ENCODE peak calls at places on chromosome 22, in four cellular contexts. K, V, E and W are unnamed samples.

GRCh38 chr22:29784451-29785361 is 17.5 kb downstream of the UQCR10 start:
- DNase-seq in K (no peak), V (no peak), E (no peak), W (no peak)

GRCh38 chr22:25235547-25236290 is 16.3 kb downstream of the CRYBB2 start:
- DNase-seq in K (peak; percentile 91), V (peak; percentile 34), E (peak; percentile 98), W (peak; percentile 96)

GRCh38 chr22:49850021-49850911 is 3.4 kb upstream of the ZBED4 start:
- DNase-seq in K (no peak), V (no peak), E (no peak), W (no peak)

GRCh38 chr22:29733362-29734322 is 13.8 kb downstream of the CABP7 start:
- DNase-seq in K (no peak), V (no peak), E (no peak), W (no peak)

GRCh38 chr22:31625661-31626426 is 36.2 kb downstream of the PISD start:
- DNase-seq in K (peak; percentile 88), V (no peak), E (no peak), W (no peak)

GRCh38 chr22:22657712-22658111 is 13.3 kb downstream of the GGTLC2 start:
- DNase-seq in K (no peak), V (no peak), E (no peak), W (no peak)

GRCh38 chr22:29011200-29011867 is 50.3 kb downstream of the C22orf31 start:
- DNase-seq in K (no peak), V (no peak), E (no peak), W (no peak)

GRCh38 chr22:46501701-46502100 is 35.7 kb downstream of the CELSR1 start:
- DNase-seq in K (no peak), V (peak; percentile 64), E (no peak), W (no peak)

GRCh38 chr22:22461111-22461510 is 47.4 kb downstream of the ZNF280B start:
- DNase-seq in K (no peak), V (no peak), E (no peak), W (no peak)

GRCh38 chr22:45949258-45949870 is 27.6 kb downstream of the WNT7B start:
- DNase-seq in K (no peak), V (no peak), E (no peak), W (no peak)

GRCh38 chr22:42792909-42793847 is 63.9 kb downstream of the ARFGAP3 start:
- DNase-seq in K (no peak), V (no peak), E (no peak), W (no peak)

GRCh38 chr22:36475341-36475740 is 6.1 kb downstream of the TXN2 start:
- DNase-seq in K (no peak), V (no peak), E (no peak), W (no peak)

GRCh38 chr22:28980326-28980725 is 81.3 kb downstream of the C22orf31 start:
- DNase-seq in K (no peak), V (no peak), E (no peak), W (no peak)

GRCh38 chr22:48075604-48076400 is 1313.4 kb downstream of the TBC1D22A start:
- DNase-seq in K (no peak), V (no peak), E (no peak), W (no peak)

GRCh38 chr22:22720201-22720723 is 75.8 kb downstream of the GGTLC2 start:
- DNase-seq in K (peak; percentile 73), V (no peak), E (peak; percentile 72), W (peak; percentile 72)

GRCh38 chr22:41539146-41540005 is 4.9 kb downstream of the POLR3H start:
- DNase-seq in K (no peak), V (no peak), E (no peak), W (no peak)

GRCh38 chr22:30866811-30867271 is 101.7 kb downstream of the MORC2 start:
- DNase-seq in K (peak; percentile 32), V (no peak), E (no peak), W (no peak)

GRCh38 chr22:49152146-49152929 is 675.3 kb downstream of the BRD1 start:
- DNase-seq in K (peak; percentile 71), V (no peak), E (no peak), W (no peak)

GRCh38 chr22:20395181-20395896 is 1.4 kb downstream of the ZNF74 start:
- DNase-seq in K (no peak), V (no peak), E (no peak), W (no peak)

GRCh38 chr22:20395897-20396287 is 1.9 kb downstream of the ZNF74 start:
- DNase-seq in K (no peak), V (no peak), E (no peak), W (no peak)

GRCh38 chr22:20391222-20391621 is 2.7 kb upstream of the ZNF74 start:
- DNase-seq in K (peak; percentile 12), V (no peak), E (no peak), W (no peak)

GRCh38 chr22:20392983-20393704 is 807 bp upstream of the ZNF74 start:
- DNase-seq in K (no peak), V (no peak), E (no peak), W (no peak)

DNA sequence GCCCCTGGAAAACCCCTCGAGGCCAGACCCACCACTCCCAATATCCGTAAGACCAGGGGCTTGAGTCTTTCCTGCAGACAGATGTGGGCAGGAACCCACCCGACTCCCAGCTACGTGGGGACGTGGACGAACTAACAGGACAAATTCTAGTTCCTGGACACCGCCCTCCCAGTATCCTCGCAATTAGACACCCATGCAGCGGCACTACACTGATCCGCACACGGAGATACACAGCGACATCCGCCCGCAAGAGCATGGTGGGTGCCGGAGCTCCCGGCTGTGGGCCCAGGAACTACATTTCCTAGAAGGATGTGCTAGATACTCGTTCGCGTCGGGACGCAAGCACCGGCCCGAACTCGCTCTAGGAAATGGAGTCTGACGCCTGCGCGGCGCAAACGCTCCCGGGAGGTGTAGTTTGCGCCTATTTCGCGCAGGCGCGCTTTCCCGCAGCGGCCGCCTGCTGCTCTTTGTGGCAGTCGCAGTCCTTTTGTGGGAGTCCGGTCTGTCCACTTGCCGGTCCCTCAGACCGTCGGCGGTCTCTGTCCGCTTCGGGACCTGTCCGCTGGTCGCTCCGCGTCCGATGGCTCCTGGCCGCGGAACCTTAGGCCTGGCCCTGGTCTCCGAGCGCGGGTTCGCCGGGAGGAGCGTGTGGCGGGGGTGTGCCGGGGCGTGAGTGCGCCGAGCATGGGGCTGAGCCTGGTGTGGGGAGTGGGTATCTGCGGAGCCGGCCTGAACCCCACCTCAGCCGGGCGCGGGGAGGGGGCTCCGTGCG is at the start of gene ZNF74:
- DNase-seq in K (peak; percentile 94), V (peak; percentile 58), E (peak; percentile 88), W (peak; percentile 92)
- TF ChIP-seq CTCF in K (no peak), V (no peak), E (no peak), W (no peak)

GRCh38 chr22:39529487-39529851 is 3.1 kb downstream of the RPS19BP1 start:
- DNase-seq in K (no peak), V (no peak), E (no peak), W (no peak)
- TF ChIP-seq CTCF in K (no peak), V (no peak), E (no peak), W (no peak)

GRCh38 chr22:32905400-32905799 is 103.9 kb downstream of the TIMP3 start:
- DNase-seq in K (no peak), V (no peak), E (no peak), W (no peak)

GRCh38 chr22:32900856-32901255 is 99.4 kb downstream of the TIMP3 start:
- DNase-seq in K (no peak), V (no peak), E (no peak), W (no peak)

GRCh38 chr22:32897400-32897799 is 95.9 kb downstream of the TIMP3 start:
- DNase-seq in K (no peak), V (no peak), E (no peak), W (no peak)

GRCh38 chr22:32904044-32904443 is 102.5 kb downstream of the TIMP3 start:
- DNase-seq in K (peak; percentile 55), V (no peak), E (no peak), W (no peak)

GRCh38 chr22:32901925-32902324 is 100.4 kb downstream of the TIMP3 start:
- DNase-seq in K (no peak), V (no peak), E (no peak), W (no peak)
- TF ChIP-seq CTCF in K (peak; percentile 42), V (no peak), E (no peak), W (no peak)

DNA sequence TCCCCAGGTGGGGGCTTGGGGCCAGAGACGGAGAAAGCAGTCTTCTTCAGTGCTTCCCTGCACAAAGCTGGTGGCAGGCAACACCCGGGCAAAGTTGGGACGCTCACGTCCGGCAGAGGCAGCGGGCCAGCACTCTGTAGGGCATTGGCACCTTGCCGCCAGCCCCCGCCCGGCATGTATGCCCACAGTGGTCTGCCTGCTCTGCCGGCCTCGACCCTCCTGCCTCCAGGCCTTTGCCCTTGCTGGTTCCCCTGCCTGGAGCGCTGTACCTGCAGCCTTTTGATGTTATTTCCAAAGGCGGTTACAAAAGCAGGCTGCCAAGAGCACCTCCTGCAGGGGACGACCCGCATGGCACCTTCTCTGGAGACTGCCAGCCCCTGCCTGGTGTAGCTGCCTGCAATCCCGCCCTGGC is 56.5 kb upstream of the SHISAL1 start:
- DNase-seq in K (peak; percentile 79), V (no peak), E (no peak), W (no peak)
- TF ChIP-seq CTCF in K (peak; percentile 74), V (peak; percentile 31), E (no peak), W (no peak)

DNA sequence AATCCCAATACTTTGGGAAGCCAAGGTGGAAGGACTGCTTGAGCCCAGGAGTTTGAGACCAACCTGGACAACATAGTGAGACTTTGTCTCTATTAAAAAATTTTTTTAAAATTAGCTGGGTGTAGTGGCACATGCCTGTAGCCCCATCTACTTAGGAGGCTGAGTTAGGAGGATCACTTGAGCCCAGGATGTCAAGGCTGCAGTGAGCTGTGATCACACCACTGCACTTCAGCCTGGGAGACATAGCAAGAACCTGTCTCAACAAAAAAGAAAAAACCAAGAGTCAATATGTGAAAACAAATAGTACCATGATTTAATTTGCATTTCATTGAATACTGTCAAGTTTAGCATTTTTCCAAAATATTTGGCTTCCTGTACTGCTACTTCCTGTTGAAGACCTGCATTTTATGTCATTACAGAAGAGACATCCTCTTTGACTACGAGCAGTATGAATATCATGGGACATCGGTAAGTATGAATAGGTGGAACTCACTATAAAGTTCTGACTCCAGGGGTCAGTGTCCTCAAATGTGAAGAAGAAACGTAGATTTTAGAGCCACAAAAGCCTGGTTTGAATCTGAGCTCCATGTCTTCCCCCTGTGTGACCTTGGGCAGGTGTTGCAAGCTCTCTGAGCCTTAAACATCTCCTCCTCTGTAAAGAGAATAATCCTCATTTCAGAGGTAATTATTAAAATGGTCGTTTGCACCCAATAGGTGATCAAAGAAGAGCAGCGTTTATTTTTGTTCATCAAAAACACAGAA is 16.0 kb downstream of the CDC45 start:
- DNase-seq in K (no peak), V (peak; percentile 15), E (no peak), W (no peak)
- TF ChIP-seq CTCF in K (peak; percentile 40), V (peak; percentile 25), E (no peak), W (no peak)

GRCh38 chr22:27749597-27750225 is 51.8 kb downstream of the MN1 start:
- DNase-seq in K (peak; percentile 59), V (no peak), E (no peak), W (no peak)

GRCh38 chr22:27746918-27747317 is 54.6 kb downstream of the MN1 start:
- DNase-seq in K (no peak), V (no peak), E (no peak), W (no peak)

GRCh38 chr22:27748355-27749168 is 53.0 kb downstream of the MN1 start:
- DNase-seq in K (peak; percentile 77), V (peak; percentile 82), E (no peak), W (no peak)

GRCh38 chr22:27745809-27746208 is 55.7 kb downstream of the MN1 start:
- DNase-seq in K (no peak), V (no peak), E (no peak), W (no peak)

GRCh38 chr22:27747396-27748256 is 53.9 kb downstream of the MN1 start:
- DNase-seq in K (no peak), V (no peak), E (no peak), W (no peak)
- TF ChIP-seq CTCF in K (peak; percentile 69), V (peak; percentile 46), E (no peak), W (no peak)